ENCODE peak calls at places on chromosome 11, in six cellular contexts. D is dorsolateral prefrontal cortex, X is A549, Z is fibroblast of villous mesenchyme, S is left lung, R is mammary epithelial cell. B is an unnamed sample.

GRCh38 chr11:119643212-119643877 is 85.7 kb downstream of the NECTIN1 start:
- DNase-seq in D (no peak), X (no peak), Z (no peak), S (no peak), R (no peak), B (no peak)

GRCh38 chr11:50188040-50188439 is 155.4 kb downstream of the OR4C45 start:
- DNase-seq in D (no peak), X (no peak), Z (no peak), S (no peak), R (no peak), B (no peak)

GRCh38 chr11:35454362-35454761 is 35.0 kb upstream of the SLC1A2 start:
- DNase-seq in D (no peak), X (no peak), Z (no peak), S (no peak), R (no peak), B (no peak)

GRCh38 chr11:65041206-65042035 is at the start of gene SAC3D1:
- DNase-seq in D (no peak), X (no peak), Z (no peak), S (peak), R (no peak), B (peak)

GRCh38 chr11:82003671-82004148 is 730.0 kb downstream of the FAM181B start:
- DNase-seq in D (no peak), X (no peak), Z (peak), S (no peak), R (peak), B (peak)

GRCh38 chr11:7418061-7418460 is 67.2 kb upstream of the OLFML1 start:
- DNase-seq in D (no peak), X (no peak), Z (peak), S (no peak), R (peak), B (no peak)

GRCh38 chr11:57364851-57365660 is 15.9 kb downstream of the PRG3 start:
- DNase-seq in D (no peak), X (no peak), Z (no peak), S (no peak), R (no peak), B (no peak)

GRCh38 chr11:125083312-125084056 is 20.4 kb downstream of the SLC37A2 start:
- DNase-seq in D (no peak), X (no peak), Z (no peak), S (no peak), R (no peak), B (no peak)

GRCh38 chr11:69580529-69580928 is 60.4 kb upstream of the CCND1 start:
- DNase-seq in D (no peak), X (no peak), Z (no peak), S (no peak), R (no peak), B (no peak)

GRCh38 chr11:77084581-77085191 is 17.9 kb downstream of the CAPN5 start:
- DNase-seq in D (peak), X (no peak), Z (no peak), S (peak), R (no peak), B (no peak)

GRCh38 chr11:123690490-123690889 is 36.1 kb upstream of the SCN3B start:
- DNase-seq in D (peak), X (peak), Z (no peak), S (no peak), R (peak), B (peak)

GRCh38 chr11:69902337-69902736 is 83.1 kb upstream of the FGF3 start:
- DNase-seq in D (no peak), X (no peak), Z (no peak), S (no peak), R (no peak), B (no peak)

GRCh38 chr11:855796-856195 is 13.1 kb downstream of the TSPAN4 start:
- DNase-seq in D (no peak), X (no peak), Z (no peak), S (no peak), R (no peak), B (no peak)

GRCh38 chr11:46952553-46952952 is 16.0 kb downstream of the CSTPP1 start:
- DNase-seq in D (no peak), X (no peak), Z (no peak), S (no peak), R (no peak), B (no peak)

GRCh38 chr11:70244698-70245097 is 25.8 kb upstream of the PPFIA1 start:
- DNase-seq in D (no peak), X (peak), Z (peak), S (peak), R (peak), B (peak)

GRCh38 chr11:26227311-26227710 is 104.6 kb upstream of the ANO3 start:
- DNase-seq in D (no peak), X (peak), Z (peak), S (no peak), R (peak), B (peak)

GRCh38 chr11:1074244-1075221 is at the start of gene MUC2:
- DNase-seq in D (peak), X (no peak), Z (no peak), S (peak), R (no peak), B (no peak)

GRCh38 chr11:112612283-112612849 is 348.9 kb upstream of the NCAM1 start:
- DNase-seq in D (no peak), X (no peak), Z (no peak), S (no peak), R (peak), B (no peak)

GRCh38 chr11:69909561-69910518 is 90.6 kb upstream of the FGF3 start:
- DNase-seq in D (no peak), X (no peak), Z (no peak), S (peak), R (no peak), B (no peak)

GRCh38 chr11:84588131-84588829 is 1038.9 kb downstream of the DLG2 start:
- DNase-seq in D (no peak), X (no peak), Z (no peak), S (no peak), R (no peak), B (no peak)

GRCh38 chr11:75721852-75722668 is 4.4 kb downstream of the MOGAT2 start:
- DNase-seq in D (no peak), X (no peak), Z (no peak), S (no peak), R (no peak), B (no peak)

GRCh38 chr11:35012467-35013191 is 96.2 kb downstream of the PDHX start:
- DNase-seq in D (no peak), X (no peak), Z (no peak), S (no peak), R (no peak), B (no peak)

GRCh38 chr11:33635161-33635560 is 65.5 kb downstream of the C11orf91 start:
- DNase-seq in D (peak), X (no peak), Z (peak), S (no peak), R (peak), B (peak)

GRCh38 chr11:18768472-18768901 is 23.1 kb downstream of the PTPN5 start:
- DNase-seq in D (no peak), X (no peak), Z (no peak), S (peak), R (no peak), B (no peak)

GRCh38 chr11:65646921-65647701 is 9.2 kb downstream of the SIPA1 start:
- DNase-seq in D (no peak), X (peak), Z (no peak), S (no peak), R (no peak), B (peak)

GRCh38 chr11:122020902-122021301 is 95.1 kb downstream of the BLID start:
- DNase-seq in D (no peak), X (peak), Z (peak), S (no peak), R (no peak), B (peak)
- TF ChIP-seq CTCF in D (peak), X (peak), Z (peak), S (no peak), R (peak), B (peak)

GRCh38 chr11:2789791-2790580 is 90.2 kb upstream of the KCNQ1OT1 start:
- DNase-seq in D (peak), X (no peak), Z (no peak), S (peak), R (no peak), B (no peak)

GRCh38 chr11:2790581-2790925 is 90.8 kb upstream of the KCNQ1OT1 start:
- DNase-seq in D (peak), X (no peak), Z (no peak), S (peak), R (no peak), B (no peak)

GRCh38 chr11:2791521-2792375 is 92.0 kb upstream of the KCNQ1OT1 start:
- DNase-seq in D (peak), X (no peak), Z (no peak), S (peak), R (no peak), B (no peak)

GRCh38 chr11:2792376-2793250 is 92.8 kb upstream of the KCNQ1OT1 start:
- DNase-seq in D (peak), X (no peak), Z (no peak), S (peak), R (no peak), B (no peak)

DNA sequence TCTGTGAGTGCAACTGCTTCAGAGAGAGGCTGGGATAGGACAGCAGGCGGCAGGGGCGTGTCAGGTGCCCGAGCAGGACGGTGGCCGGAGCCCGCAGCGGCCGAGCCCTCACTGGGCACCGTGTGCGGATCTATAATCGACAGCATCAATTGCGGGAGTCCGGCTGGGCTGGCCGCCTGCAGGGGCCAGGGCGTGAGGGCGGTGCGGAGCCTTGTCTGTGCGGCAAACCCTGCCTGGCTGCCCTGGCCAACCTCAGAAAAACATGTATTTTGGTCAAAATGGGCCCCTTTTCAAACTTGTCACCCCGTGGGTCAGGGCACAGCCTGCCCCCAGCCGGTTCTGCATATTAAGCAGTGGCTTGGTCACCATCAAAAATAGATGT is 91.3 kb upstream of the KCNQ1OT1 start:
- DNase-seq in D (peak), X (no peak), Z (no peak), S (peak), R (no peak), B (no peak)
- H3K4me3 ChIP-seq in D (peak), X (no peak), Z (no peak), S (peak), R (no peak), B (no peak)

GRCh38 chr11:48366365-48366764 is at the start of gene OR4C5:
- DNase-seq in D (no peak), X (no peak), Z (no peak), S (no peak), R (no peak), B (no peak)
- TF ChIP-seq CTCF in D (no peak), X (no peak), Z (no peak), S (no peak), R (no peak), B (no peak)

GRCh38 chr11:131690362-131690761 is 319.9 kb downstream of the NTM start:
- DNase-seq in D (no peak), X (no peak), Z (no peak), S (no peak), R (no peak), B (no peak)

GRCh38 chr11:131689049-131689925 is 318.9 kb downstream of the NTM start:
- DNase-seq in D (no peak), X (no peak), Z (no peak), S (no peak), R (no peak), B (no peak)

GRCh38 chr11:131686836-131687235 is 316.4 kb downstream of the NTM start:
- DNase-seq in D (no peak), X (no peak), Z (no peak), S (no peak), R (no peak), B (no peak)

GRCh38 chr11:131687291-131688055 is 317.1 kb downstream of the NTM start:
- DNase-seq in D (no peak), X (no peak), Z (no peak), S (no peak), R (no peak), B (no peak)

DNA sequence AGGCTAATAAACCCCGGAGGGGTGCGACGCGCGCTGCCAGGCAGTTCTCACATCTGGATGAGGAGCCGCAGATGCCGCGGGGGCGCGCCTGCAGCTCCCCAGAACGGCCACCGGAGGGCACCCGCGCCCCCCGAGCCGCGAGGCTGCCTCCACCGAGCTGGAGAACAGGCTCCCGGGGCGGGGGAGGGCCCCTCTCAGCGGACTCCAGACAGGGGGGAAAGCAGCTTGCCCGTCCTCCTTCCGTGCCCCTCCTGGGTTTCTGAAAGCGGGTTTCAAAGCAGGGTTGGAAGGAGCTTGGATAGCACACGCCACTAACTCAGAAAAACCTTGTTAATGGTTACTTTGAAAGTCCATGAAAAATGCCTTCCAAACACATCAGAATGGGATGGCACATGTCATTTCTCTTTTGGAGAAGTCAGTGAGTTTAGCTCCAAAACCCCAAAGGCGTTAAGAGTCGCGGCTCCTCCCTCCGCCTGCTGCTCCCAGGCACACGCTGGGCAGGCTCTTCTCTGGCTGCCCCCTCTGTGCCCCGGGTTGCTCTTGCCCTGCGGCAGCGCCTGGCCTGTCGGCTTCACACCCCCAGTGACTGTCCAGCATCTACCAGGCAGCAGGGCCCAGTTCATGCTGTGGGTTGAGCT is 317.8 kb downstream of the NTM start:
- DNase-seq in D (peak), X (peak), Z (peak), S (no peak), R (peak), B (peak)
- H3K4me3 ChIP-seq in D (peak), X (no peak), Z (peak), S (no peak), R (no peak), B (peak)

DNA sequence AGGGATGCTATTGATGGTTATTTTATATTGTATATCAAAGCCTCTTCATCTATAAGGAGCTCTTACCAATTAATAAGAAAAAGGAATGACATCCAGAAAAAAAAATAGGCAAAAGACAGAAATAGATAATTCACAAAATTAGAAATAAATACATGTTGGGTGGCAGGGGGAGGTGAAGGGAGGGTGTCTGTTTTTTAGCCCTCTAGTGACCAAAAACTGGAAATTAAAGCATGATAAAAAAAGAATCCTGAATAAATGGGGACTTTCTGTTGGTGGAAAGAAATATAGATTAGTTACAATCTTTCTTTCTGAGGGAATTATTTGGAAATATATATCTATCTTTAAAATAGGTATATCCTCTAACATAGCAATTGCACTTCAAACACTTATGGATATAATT is 42.0 kb upstream of the TTC36 start:
- DNase-seq in D (no peak), X (no peak), Z (no peak), S (no peak), R (no peak), B (no peak)
- TF ChIP-seq CTCF in D (no peak), X (peak), Z (no peak), S (no peak), R (peak), B (peak)

DNA sequence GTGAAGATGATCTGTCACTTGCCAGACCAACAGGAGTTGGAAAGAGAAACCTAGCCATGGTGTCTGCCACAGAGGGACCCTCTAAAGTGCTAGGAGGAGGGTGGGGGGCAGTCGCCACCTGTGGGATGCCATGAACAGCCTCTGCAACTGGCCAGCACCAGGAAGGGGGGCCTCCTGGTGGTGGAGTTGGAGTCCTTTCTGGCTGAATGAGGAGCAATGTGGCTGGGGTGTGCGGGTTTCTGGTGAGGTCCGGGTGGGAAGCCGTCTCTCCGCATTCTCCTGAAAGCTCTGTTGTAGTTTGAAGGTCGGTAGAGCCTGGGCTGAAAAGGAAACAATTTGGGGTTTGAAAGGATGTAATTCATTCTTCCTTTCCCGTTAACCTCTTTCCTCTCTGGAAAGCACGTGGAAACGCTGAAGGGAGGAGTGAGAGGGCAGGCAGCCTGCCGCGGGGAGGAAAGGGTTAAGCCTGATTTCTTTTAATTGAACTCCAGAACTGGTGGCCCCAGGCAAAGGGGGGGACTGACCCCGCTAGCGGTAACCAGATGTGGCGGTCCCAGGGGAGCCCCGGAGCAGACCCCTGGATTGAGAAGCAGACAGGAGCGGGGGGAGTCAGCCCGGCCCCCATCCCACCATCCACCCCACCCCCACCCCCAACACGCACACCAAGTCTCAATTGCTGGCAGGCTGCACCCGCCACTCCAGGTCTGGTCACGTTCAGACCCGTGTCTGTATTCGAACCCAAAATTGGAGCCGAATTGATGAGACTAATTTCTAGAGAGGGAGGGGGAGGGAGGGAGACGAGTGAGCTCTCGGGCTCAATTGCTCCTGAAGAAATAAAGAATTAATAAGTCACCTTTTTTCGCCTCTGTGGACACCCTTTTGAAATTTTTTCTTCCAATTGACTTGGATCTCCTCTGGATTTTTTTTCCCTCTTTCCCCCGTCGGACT is 1.8 kb upstream of the FLI1 start:
- DNase-seq in D (no peak), X (no peak), Z (no peak), S (no peak), R (no peak), B (no peak)
- H3K4me3 ChIP-seq in D (peak), X (peak), Z (peak), S (no peak), R (peak), B (peak)

DNA sequence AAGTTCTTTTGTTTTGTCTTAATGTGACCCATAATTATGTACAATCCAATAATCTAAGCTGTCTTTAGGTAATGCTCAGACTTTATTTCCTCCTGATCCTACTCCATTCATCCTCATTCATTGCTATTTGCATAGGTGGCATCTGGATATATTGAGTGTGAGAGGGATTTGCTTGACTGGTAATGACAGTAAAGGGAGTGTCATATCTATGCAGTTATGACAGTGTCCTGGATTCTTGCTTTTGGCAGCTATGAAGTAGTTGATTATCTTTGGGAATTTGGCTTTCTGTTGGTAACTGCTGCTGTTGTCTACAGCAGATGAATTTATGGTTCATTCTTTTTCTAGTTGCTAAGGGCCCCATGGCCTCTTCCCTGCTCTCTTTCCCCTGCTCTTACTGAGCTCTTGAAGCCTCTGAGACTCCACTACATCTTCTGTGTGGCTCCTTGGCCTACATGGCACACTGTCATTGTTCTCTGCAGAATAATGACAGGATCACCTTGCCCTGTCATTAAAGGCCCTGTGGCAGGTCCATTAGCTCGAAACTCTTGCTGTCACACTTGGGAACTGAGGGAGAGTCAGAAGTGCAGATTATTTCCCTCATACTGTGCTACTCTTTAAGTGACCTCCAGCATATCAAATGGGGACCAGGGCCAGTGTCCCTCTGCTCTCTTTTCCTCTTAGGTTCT is 20.1 kb upstream of the ACAT1 start:
- DNase-seq in D (no peak), X (no peak), Z (no peak), S (no peak), R (no peak), B (no peak)
- TF ChIP-seq CTCF in D (no peak), X (no peak), Z (no peak), S (no peak), R (no peak), B (no peak)

DNA sequence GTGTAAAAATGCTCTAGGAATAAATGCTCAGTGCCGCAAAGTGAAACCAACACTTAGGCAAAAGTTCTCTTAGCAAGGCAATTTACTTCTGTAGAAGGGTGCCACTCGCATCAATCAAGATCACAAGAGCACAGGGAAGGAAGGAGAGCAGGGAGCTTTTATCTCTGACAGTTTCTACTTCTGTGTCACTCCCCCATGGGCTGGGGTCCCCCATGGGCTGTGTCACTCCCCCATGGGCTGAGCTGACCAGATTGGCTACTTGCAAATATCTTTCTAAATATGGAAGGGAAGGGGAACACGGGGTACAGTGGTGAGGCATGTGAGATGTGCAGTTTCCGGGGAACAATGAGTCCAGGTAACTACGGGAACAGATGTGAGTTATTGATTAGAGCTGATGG is 397 bp downstream of the OR52N2 start:
- DNase-seq in D (no peak), X (no peak), Z (peak), S (no peak), R (peak), B (peak)
- H3K4me3 ChIP-seq in D (peak), X (peak), Z (peak), S (peak), R (peak), B (peak)